ENCODE peak calls at places on chromosomes 11 and 22, in four cellular contexts. One of them, this sample, is unnamed. For H3K4me1, the result is how much of the 10 kb centered on the place peaks cover.

GRCh38 chr11:83194284-83195175 is 1.0 kb downstream of the ANKRD42 start:
- DNase-seq in cardiac muscle cell: peak
- DNase-seq in right cardiac atrium: peak
- DNase-seq in neuronal stem cell: peak
- DNase-seq in this sample: peak

GRCh38 chr22:32475428-32476010 is 908 bp downstream of the FBXO7 start:
- DNase-seq in cardiac muscle cell: peak
- DNase-seq in right cardiac atrium: peak
- DNase-seq in neuronal stem cell: peak
- DNase-seq in this sample: peak

GRCh38 chr22:23790819-23791736 is 4.3 kb downstream of the SMARCB1 start:
- DNase-seq in cardiac muscle cell: no peak
- DNase-seq in right cardiac atrium: peak
- DNase-seq in neuronal stem cell: no peak
- DNase-seq in this sample: no peak

GRCh38 chr22:40951795-40952602 is 821 bp downstream of the RBX1 start:
- DNase-seq in cardiac muscle cell: no peak
- DNase-seq in right cardiac atrium: no peak
- DNase-seq in neuronal stem cell: no peak
- DNase-seq in this sample: no peak

GRCh38 chr11:125404811-125405481 is 91.1 kb downstream of the FEZ1 start:
- DNase-seq in cardiac muscle cell: peak
- DNase-seq in right cardiac atrium: peak
- DNase-seq in neuronal stem cell: peak
- DNase-seq in this sample: no peak

GRCh38 chr11:119015054-119015611 is 3.0 kb downstream of the RPS25 start:
- DNase-seq in cardiac muscle cell: no peak
- DNase-seq in right cardiac atrium: no peak
- DNase-seq in neuronal stem cell: no peak
- DNase-seq in this sample: peak

GRCh38 chr11:101049123-101049522 is 80.5 kb downstream of the PGR start:
- DNase-seq in cardiac muscle cell: no peak
- DNase-seq in right cardiac atrium: no peak
- DNase-seq in neuronal stem cell: no peak
- DNase-seq in this sample: peak

GRCh38 chr11:96169250-96169649 is 173.7 kb downstream of the MAML2 start:
- DNase-seq in cardiac muscle cell: no peak
- DNase-seq in right cardiac atrium: no peak
- DNase-seq in neuronal stem cell: no peak
- DNase-seq in this sample: peak

GRCh38 chr11:75429902-75430691 is 2.9 kb downstream of the KLHL35 start:
- DNase-seq in cardiac muscle cell: peak
- DNase-seq in right cardiac atrium: peak
- DNase-seq in neuronal stem cell: no peak
- DNase-seq in this sample: peak

GRCh38 chr11:36376888-36377758 is 81.0 kb downstream of the PRR5L start:
- DNase-seq in cardiac muscle cell: peak
- DNase-seq in right cardiac atrium: peak
- DNase-seq in neuronal stem cell: peak
- DNase-seq in this sample: peak

GRCh38 chr11:69727266-69727665 is 23.4 kb upstream of the FGF19 start:
- DNase-seq in cardiac muscle cell: no peak
- DNase-seq in right cardiac atrium: no peak
- DNase-seq in neuronal stem cell: no peak
- DNase-seq in this sample: no peak
- H3K27ac ChIP-seq in cardiac muscle cell: no peak
- H3K27ac ChIP-seq in right cardiac atrium: no peak
- H3K27ac ChIP-seq in neuronal stem cell: no peak
- H3K27ac ChIP-seq in this sample: no peak

DNA sequence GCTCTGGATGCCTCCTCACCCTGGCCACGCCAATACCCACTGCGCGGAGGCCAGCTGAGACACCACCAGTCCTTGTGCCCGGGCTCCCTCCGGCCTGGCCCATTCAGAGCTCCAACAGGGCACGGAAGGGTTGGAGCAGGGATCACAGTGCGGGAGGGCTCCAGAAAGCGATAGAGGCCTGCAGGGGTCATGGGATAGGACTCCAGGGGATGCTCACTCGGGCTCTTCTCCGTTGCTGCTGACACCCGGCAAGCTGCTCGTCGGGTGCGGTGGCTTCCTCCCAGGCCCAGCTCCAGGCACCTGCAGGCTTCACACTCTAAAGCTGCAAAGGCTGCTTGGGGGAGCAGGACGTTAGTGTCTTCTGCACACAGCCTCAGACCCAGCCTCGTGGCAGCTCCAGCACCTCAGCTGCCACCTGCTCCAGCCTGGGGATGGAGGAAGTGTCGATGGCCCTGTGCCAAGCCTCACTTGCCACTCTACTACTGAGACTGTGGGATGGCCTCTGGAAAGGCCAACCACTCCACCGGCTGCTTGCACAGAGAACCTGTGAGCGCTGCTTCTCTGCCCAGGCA is 10.6 kb downstream of the WNT7B start:
- DNase-seq in cardiac muscle cell: no peak
- DNase-seq in right cardiac atrium: no peak
- DNase-seq in neuronal stem cell: no peak
- DNase-seq in this sample: no peak
- H3K4me1 ChIP-seq in cardiac muscle cell: under half
- H3K4me1 ChIP-seq in right cardiac atrium: under half
- H3K4me1 ChIP-seq in neuronal stem cell: under half
- H3K4me1 ChIP-seq in this sample: half or more

DNA sequence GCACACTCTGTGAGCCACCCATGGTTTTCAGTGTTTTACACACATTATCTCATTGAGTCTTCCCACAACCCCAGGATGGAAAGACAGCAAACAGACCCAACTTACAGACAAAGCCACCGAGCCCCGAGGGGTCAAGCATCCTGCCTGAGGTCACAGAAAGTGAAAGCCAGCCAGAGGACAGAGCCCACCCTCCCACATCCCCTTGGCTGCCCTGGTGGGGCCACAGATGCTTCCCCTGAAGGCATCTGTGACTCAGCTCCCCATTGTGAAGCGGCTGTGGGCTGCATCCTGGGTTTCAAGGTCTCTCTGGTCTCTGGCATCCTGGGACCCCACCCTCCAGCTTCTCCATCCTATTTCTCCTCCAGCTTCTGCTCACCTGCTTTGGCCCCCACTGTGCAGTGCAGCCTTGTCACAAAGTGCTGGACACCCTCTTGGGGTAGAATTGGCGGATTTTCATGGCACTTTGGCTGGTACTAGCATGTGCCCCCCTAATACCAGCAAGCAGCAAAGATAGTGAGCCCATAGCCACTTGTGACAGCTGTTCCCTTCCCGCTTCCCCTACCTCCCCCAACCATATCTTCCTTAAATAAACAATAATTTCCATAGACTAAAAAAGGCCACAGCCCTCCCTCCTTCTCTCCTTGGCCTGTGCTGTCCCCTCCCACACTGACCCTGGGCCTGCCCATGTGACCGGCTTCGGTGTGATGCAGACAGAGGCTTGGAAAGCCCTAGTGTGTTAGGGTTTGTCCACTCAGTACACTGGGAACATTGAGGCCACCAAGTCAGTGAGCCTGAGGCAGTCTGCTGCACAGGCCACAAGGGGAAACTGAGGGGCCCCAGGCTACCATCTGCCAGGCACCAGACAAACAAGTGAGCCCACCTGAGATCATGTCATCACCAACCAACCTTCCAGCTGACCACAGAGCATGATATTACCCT is 53.9 kb upstream of the SHISAL1 start:
- DNase-seq in cardiac muscle cell: no peak
- DNase-seq in right cardiac atrium: peak
- DNase-seq in neuronal stem cell: no peak
- DNase-seq in this sample: no peak
- H3K27ac ChIP-seq in cardiac muscle cell: no peak
- H3K27ac ChIP-seq in right cardiac atrium: no peak
- H3K27ac ChIP-seq in neuronal stem cell: no peak
- H3K27ac ChIP-seq in this sample: no peak

GRCh38 chr22:20949698-20950183 is 17.3 kb upstream of the AIFM3 start:
- DNase-seq in cardiac muscle cell: no peak
- DNase-seq in right cardiac atrium: no peak
- DNase-seq in neuronal stem cell: no peak
- DNase-seq in this sample: no peak
- H3K4me1 ChIP-seq in cardiac muscle cell: under half
- H3K4me1 ChIP-seq in right cardiac atrium: under half
- H3K4me1 ChIP-seq in neuronal stem cell: under half
- H3K4me1 ChIP-seq in this sample: under half

DNA sequence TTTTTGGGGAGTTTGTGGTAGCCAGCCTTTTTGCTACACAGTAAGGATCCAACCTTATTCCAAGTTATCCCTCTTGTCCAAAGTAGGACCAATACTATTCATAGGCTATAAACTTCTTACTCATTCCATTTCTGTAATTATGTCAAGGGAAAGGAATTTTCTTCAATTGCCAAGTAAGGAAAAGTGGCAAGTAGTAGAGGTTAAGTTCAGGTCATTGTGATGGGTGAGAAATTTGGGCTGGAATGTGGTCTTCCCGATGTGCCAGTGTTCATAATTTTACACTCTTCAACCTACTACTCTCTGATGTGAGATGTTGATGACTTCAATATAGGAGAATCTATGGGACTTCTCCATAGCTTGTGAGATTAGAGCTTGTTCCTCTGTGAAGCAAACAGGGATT is 648.8 kb downstream of the METTL15 start:
- DNase-seq in cardiac muscle cell: no peak
- DNase-seq in right cardiac atrium: no peak
- DNase-seq in neuronal stem cell: no peak
- DNase-seq in this sample: peak
- H3K27ac ChIP-seq in cardiac muscle cell: no peak
- H3K27ac ChIP-seq in right cardiac atrium: no peak
- H3K27ac ChIP-seq in neuronal stem cell: no peak
- H3K27ac ChIP-seq in this sample: peak

DNA sequence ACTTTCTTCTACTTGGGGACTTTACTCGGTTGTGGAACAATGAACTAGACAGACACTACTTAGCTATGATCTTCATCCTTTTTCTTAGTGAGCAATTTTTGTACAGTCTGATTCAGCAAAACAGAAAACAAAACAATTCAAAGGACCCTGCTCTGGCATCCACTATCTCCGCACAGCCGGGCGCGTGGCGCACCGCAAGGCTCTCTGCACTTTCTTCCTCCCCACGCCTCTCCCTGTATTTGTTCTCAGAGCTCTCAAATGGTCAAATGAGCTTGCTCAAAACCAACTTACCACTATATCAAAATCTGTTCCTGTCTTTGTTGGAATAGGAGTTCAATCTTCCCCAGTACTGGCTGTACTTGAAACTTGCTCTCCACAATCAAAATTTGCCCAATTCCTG is 7.4 kb downstream of the EEF1G start:
- DNase-seq in cardiac muscle cell: no peak
- DNase-seq in right cardiac atrium: no peak
- DNase-seq in neuronal stem cell: no peak
- DNase-seq in this sample: no peak
- H3K4me1 ChIP-seq in cardiac muscle cell: under half
- H3K4me1 ChIP-seq in right cardiac atrium: under half
- H3K4me1 ChIP-seq in neuronal stem cell: under half
- H3K4me1 ChIP-seq in this sample: under half

GRCh38 chr11:33413296-33413695 is 156.1 kb downstream of the HIPK3 start:
- DNase-seq in cardiac muscle cell: no peak
- DNase-seq in right cardiac atrium: no peak
- DNase-seq in neuronal stem cell: no peak
- DNase-seq in this sample: no peak

GRCh38 chr11:33410086-33410765 is 153.0 kb downstream of the HIPK3 start:
- DNase-seq in cardiac muscle cell: no peak
- DNase-seq in right cardiac atrium: no peak
- DNase-seq in neuronal stem cell: no peak
- DNase-seq in this sample: no peak

GRCh38 chr11:33412231-33412630 is 155.1 kb downstream of the HIPK3 start:
- DNase-seq in cardiac muscle cell: no peak
- DNase-seq in right cardiac atrium: no peak
- DNase-seq in neuronal stem cell: no peak
- DNase-seq in this sample: no peak

GRCh38 chr11:33417121-33417520 is 159.9 kb downstream of the HIPK3 start:
- DNase-seq in cardiac muscle cell: no peak
- DNase-seq in right cardiac atrium: no peak
- DNase-seq in neuronal stem cell: no peak
- DNase-seq in this sample: no peak

DNA sequence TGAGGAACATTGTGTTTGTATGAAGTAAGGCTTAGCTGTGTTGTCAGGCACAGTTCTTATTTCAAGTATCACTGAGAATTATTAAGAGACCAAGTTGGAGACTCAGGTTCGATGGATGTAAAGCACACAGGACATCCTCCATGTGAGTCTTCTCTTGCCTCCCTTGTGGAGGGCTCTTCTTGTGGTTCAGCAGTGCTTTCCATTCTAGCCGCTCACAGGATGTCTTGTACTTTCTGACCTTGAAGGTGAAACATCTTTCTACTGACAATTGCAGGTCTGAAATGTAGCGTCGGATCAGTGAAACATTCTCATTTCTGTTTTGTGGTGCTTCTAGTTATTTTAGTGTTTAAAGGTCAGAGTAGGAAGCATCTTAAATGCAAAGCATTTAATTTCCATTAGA is 154.6 kb downstream of the HIPK3 start:
- DNase-seq in cardiac muscle cell: no peak
- DNase-seq in right cardiac atrium: no peak
- DNase-seq in neuronal stem cell: no peak
- DNase-seq in this sample: no peak
- H3K27ac ChIP-seq in cardiac muscle cell: no peak
- H3K27ac ChIP-seq in right cardiac atrium: no peak
- H3K27ac ChIP-seq in neuronal stem cell: no peak
- H3K27ac ChIP-seq in this sample: no peak

GRCh38 chr11:68371176-68372041 is 59.0 kb downstream of the LRP5 start:
- DNase-seq in cardiac muscle cell: no peak
- DNase-seq in right cardiac atrium: peak
- DNase-seq in neuronal stem cell: no peak
- DNase-seq in this sample: no peak
- H3K4me1 ChIP-seq in cardiac muscle cell: under half
- H3K4me1 ChIP-seq in right cardiac atrium: under half
- H3K4me1 ChIP-seq in neuronal stem cell: under half
- H3K4me1 ChIP-seq in this sample: under half